ENCODE peak calls at places on chromosomes 16 and 17, in nine cellular contexts. One of them, this sample, is unnamed.

GRCh38 chr17:31391496-31391949 is at the start of gene RAB11FIP4:
- DNase-seq in hepatocyte: peak
- DNase-seq in mucosa of descending colon: no peak
- DNase-seq in thoracic aorta: no peak
- DNase-seq in omental fat pad: no peak
- DNase-seq in A549: no peak
- DNase-seq in heart right ventricle: no peak
- DNase-seq in cardiac muscle cell: peak
- DNase-seq in HFFc6: no peak
- DNase-seq in this sample: peak

GRCh38 chr16:77794586-77794985 is 6.2 kb downstream of the VAT1L start:
- DNase-seq in HFFc6: peak
- DNase-seq in hepatocyte: no peak
- DNase-seq in thoracic aorta: no peak
- DNase-seq in cardiac muscle cell: no peak
- DNase-seq in omental fat pad: no peak
- DNase-seq in heart right ventricle: no peak
- DNase-seq in mucosa of descending colon: no peak
- DNase-seq in A549: no peak
- DNase-seq in this sample: no peak

GRCh38 chr16:19860146-19861030 is 24.3 kb downstream of the GPRC5B start:
- DNase-seq in heart right ventricle: no peak
- DNase-seq in mucosa of descending colon: no peak
- DNase-seq in omental fat pad: no peak
- DNase-seq in A549: no peak
- DNase-seq in HFFc6: no peak
- DNase-seq in hepatocyte: peak
- DNase-seq in cardiac muscle cell: no peak
- DNase-seq in thoracic aorta: no peak
- DNase-seq in this sample: no peak

GRCh38 chr17:17510456-17511292 is 14.5 kb upstream of the RASD1 start:
- DNase-seq in hepatocyte: no peak
- DNase-seq in A549: no peak
- DNase-seq in heart right ventricle: no peak
- DNase-seq in thoracic aorta: no peak
- DNase-seq in HFFc6: no peak
- DNase-seq in mucosa of descending colon: peak
- DNase-seq in cardiac muscle cell: no peak
- DNase-seq in omental fat pad: no peak
- DNase-seq in this sample: no peak

GRCh38 chr16:10813123-10813455 is 5.5 kb downstream of the TVP23A start:
- DNase-seq in omental fat pad: no peak
- DNase-seq in heart right ventricle: no peak
- DNase-seq in cardiac muscle cell: no peak
- DNase-seq in hepatocyte: no peak
- DNase-seq in thoracic aorta: no peak
- DNase-seq in mucosa of descending colon: no peak
- DNase-seq in HFFc6: no peak
- DNase-seq in A549: no peak
- DNase-seq in this sample: no peak

GRCh38 chr17:27206447-27206846 is 87.5 kb upstream of the WSB1 start:
- DNase-seq in A549: peak
- DNase-seq in omental fat pad: no peak
- DNase-seq in hepatocyte: no peak
- DNase-seq in mucosa of descending colon: no peak
- DNase-seq in thoracic aorta: no peak
- DNase-seq in cardiac muscle cell: no peak
- DNase-seq in HFFc6: no peak
- DNase-seq in heart right ventricle: no peak
- DNase-seq in this sample: no peak

GRCh38 chr16:86061771-86062170 is 162.8 kb downstream of the IRF8 start:
- DNase-seq in heart right ventricle: no peak
- DNase-seq in A549: no peak
- DNase-seq in hepatocyte: no peak
- DNase-seq in mucosa of descending colon: no peak
- DNase-seq in cardiac muscle cell: no peak
- DNase-seq in omental fat pad: no peak
- DNase-seq in HFFc6: no peak
- DNase-seq in thoracic aorta: no peak
- DNase-seq in this sample: no peak

GRCh38 chr16:90057738-90058173 is 19.4 kb downstream of the PRDM7 start:
- DNase-seq in hepatocyte: peak
- DNase-seq in omental fat pad: no peak
- DNase-seq in A549: no peak
- DNase-seq in HFFc6: peak
- DNase-seq in mucosa of descending colon: no peak
- DNase-seq in heart right ventricle: no peak
- DNase-seq in cardiac muscle cell: no peak
- DNase-seq in thoracic aorta: no peak
- DNase-seq in this sample: no peak

GRCh38 chr16:89436362-89436761 is 54.0 kb downstream of the ANKRD11 start:
- DNase-seq in hepatocyte: no peak
- DNase-seq in heart right ventricle: no peak
- DNase-seq in HFFc6: no peak
- DNase-seq in cardiac muscle cell: no peak
- DNase-seq in omental fat pad: no peak
- DNase-seq in A549: no peak
- DNase-seq in thoracic aorta: no peak
- DNase-seq in mucosa of descending colon: peak
- DNase-seq in this sample: no peak

GRCh38 chr17:56833812-56834379 is at the start of the genes C17orf67 and DGKE:
- DNase-seq in cardiac muscle cell: peak
- DNase-seq in thoracic aorta: peak
- DNase-seq in A549: peak
- DNase-seq in omental fat pad: peak
- DNase-seq in hepatocyte: peak
- DNase-seq in HFFc6: peak
- DNase-seq in mucosa of descending colon: peak
- DNase-seq in heart right ventricle: peak
- DNase-seq in this sample: peak

GRCh38 chr16:46830417-46830901 is 521 bp downstream of the C16orf87 start:
- DNase-seq in HFFc6: no peak
- DNase-seq in mucosa of descending colon: peak
- DNase-seq in omental fat pad: no peak
- DNase-seq in A549: peak
- DNase-seq in cardiac muscle cell: peak
- DNase-seq in hepatocyte: peak
- DNase-seq in thoracic aorta: no peak
- DNase-seq in heart right ventricle: peak
- DNase-seq in this sample: peak

GRCh38 chr17:15171433-15172047 is 93.6 kb downstream of the PMP22 start:
- DNase-seq in mucosa of descending colon: no peak
- DNase-seq in cardiac muscle cell: peak
- DNase-seq in omental fat pad: peak
- DNase-seq in heart right ventricle: peak
- DNase-seq in A549: peak
- DNase-seq in hepatocyte: peak
- DNase-seq in HFFc6: peak
- DNase-seq in thoracic aorta: no peak
- DNase-seq in this sample: peak

GRCh38 chr16:84881702-84882521 is 62.1 kb downstream of the CRISPLD2 start:
- DNase-seq in thoracic aorta: peak
- DNase-seq in omental fat pad: peak
- DNase-seq in cardiac muscle cell: no peak
- DNase-seq in heart right ventricle: no peak
- DNase-seq in HFFc6: peak
- DNase-seq in mucosa of descending colon: no peak
- DNase-seq in A549: peak
- DNase-seq in hepatocyte: peak
- DNase-seq in this sample: no peak

GRCh38 chr16:70589998-70590471 is 56.3 kb upstream of the IL34 start:
- DNase-seq in A549: peak
- DNase-seq in heart right ventricle: peak
- DNase-seq in cardiac muscle cell: no peak
- DNase-seq in HFFc6: no peak
- DNase-seq in hepatocyte: peak
- DNase-seq in omental fat pad: peak
- DNase-seq in mucosa of descending colon: peak
- DNase-seq in thoracic aorta: no peak
- DNase-seq in this sample: no peak

GRCh38 chr16:68370221-68370920 is 59.6 kb downstream of the PRMT7 start:
- DNase-seq in A549: no peak
- DNase-seq in hepatocyte: no peak
- DNase-seq in thoracic aorta: no peak
- DNase-seq in HFFc6: no peak
- DNase-seq in cardiac muscle cell: no peak
- DNase-seq in omental fat pad: no peak
- DNase-seq in mucosa of descending colon: peak
- DNase-seq in heart right ventricle: no peak
- DNase-seq in this sample: no peak

GRCh38 chr16:67249178-67249759 is 490 bp downstream of the SLC9A5 start:
- DNase-seq in cardiac muscle cell: peak
- DNase-seq in A549: no peak
- DNase-seq in thoracic aorta: no peak
- DNase-seq in omental fat pad: no peak
- DNase-seq in heart right ventricle: no peak
- DNase-seq in mucosa of descending colon: peak
- DNase-seq in hepatocyte: no peak
- DNase-seq in HFFc6: no peak
- DNase-seq in this sample: no peak

GRCh38 chr16:67246945-67247697 is at the start of gene FHOD1:
- DNase-seq in omental fat pad: peak
- DNase-seq in HFFc6: peak
- DNase-seq in heart right ventricle: peak
- DNase-seq in A549: peak
- DNase-seq in mucosa of descending colon: peak
- DNase-seq in cardiac muscle cell: peak
- DNase-seq in thoracic aorta: peak
- DNase-seq in hepatocyte: peak
- DNase-seq in this sample: peak

GRCh38 chr16:67249762-67250327 is 1.1 kb downstream of the SLC9A5 start:
- DNase-seq in thoracic aorta: no peak
- DNase-seq in omental fat pad: no peak
- DNase-seq in cardiac muscle cell: no peak
- DNase-seq in hepatocyte: no peak
- DNase-seq in A549: no peak
- DNase-seq in HFFc6: no peak
- DNase-seq in mucosa of descending colon: no peak
- DNase-seq in heart right ventricle: no peak
- DNase-seq in this sample: no peak

GRCh38 chr16:67247698-67248400 is 568 bp upstream of the FHOD1 start:
- DNase-seq in cardiac muscle cell: no peak
- DNase-seq in heart right ventricle: no peak
- DNase-seq in thoracic aorta: no peak
- DNase-seq in A549: no peak
- DNase-seq in hepatocyte: no peak
- DNase-seq in omental fat pad: no peak
- DNase-seq in HFFc6: no peak
- DNase-seq in mucosa of descending colon: no peak
- DNase-seq in this sample: no peak

DNA sequence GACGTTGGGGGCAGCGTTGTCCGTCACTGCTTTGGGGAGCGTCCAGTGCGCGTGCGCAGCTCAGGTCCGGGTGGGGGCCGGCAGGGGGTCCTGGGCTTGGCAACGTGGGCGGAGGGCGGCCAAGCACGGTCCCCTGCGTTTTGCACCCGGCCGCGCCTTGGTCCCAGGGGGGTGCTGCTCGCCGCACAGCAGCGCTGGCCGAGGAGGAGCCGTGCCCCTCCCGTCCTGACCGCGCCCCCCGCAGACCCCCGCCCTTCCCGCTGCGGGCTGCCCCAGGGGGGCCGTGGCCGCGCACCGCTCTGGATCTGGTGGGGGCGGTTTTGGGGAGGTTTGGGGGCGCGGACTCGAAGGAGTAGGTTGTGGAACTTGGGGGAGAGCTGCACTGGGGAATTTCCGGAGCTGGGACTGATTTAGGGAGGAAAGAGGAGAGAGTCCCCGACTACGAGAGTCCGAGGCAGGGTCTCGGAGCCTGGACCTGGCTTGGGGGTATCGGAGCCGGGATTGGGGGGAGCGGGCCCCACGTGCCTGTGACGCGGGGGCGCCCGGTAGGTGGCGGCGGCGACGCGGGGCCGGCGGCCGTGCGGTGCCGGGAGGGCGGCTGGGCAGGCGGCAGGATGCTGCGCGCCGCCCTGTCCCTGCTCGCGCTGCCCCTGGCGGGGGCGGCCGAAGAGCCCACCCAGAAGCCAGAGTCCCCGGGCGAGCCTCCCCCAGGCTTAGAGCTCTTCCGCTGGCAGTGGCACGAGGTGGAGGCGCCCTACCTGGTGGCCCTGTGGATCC is at the start of gene SLC9A5:
- DNase-seq in HFFc6: no peak
- DNase-seq in omental fat pad: no peak
- DNase-seq in mucosa of descending colon: peak
- DNase-seq in cardiac muscle cell: peak
- DNase-seq in heart right ventricle: peak
- DNase-seq in hepatocyte: peak
- DNase-seq in thoracic aorta: no peak
- DNase-seq in A549: no peak
- DNase-seq in this sample: no peak
- TF ChIP-seq CTCF in HFFc6: peak
- TF ChIP-seq CTCF in omental fat pad: no peak
- TF ChIP-seq CTCF in mucosa of descending colon: no peak
- TF ChIP-seq CTCF in cardiac muscle cell: no peak
- TF ChIP-seq CTCF in heart right ventricle: no peak
- TF ChIP-seq CTCF in hepatocyte: peak
- TF ChIP-seq CTCF in thoracic aorta: no peak
- TF ChIP-seq CTCF in A549: no peak
- TF ChIP-seq CTCF in this sample: peak

GRCh38 chr17:42025191-42025579 is 5.3 kb downstream of the NKIRAS2 start:
- DNase-seq in cardiac muscle cell: no peak
- DNase-seq in heart right ventricle: no peak
- DNase-seq in mucosa of descending colon: peak
- DNase-seq in HFFc6: no peak
- DNase-seq in thoracic aorta: no peak
- DNase-seq in omental fat pad: no peak
- DNase-seq in hepatocyte: no peak
- DNase-seq in A549: no peak
- DNase-seq in this sample: no peak
- TF ChIP-seq CTCF in cardiac muscle cell: no peak
- TF ChIP-seq CTCF in heart right ventricle: no peak
- TF ChIP-seq CTCF in mucosa of descending colon: no peak
- TF ChIP-seq CTCF in HFFc6: peak
- TF ChIP-seq CTCF in thoracic aorta: peak
- TF ChIP-seq CTCF in omental fat pad: no peak
- TF ChIP-seq CTCF in hepatocyte: no peak
- TF ChIP-seq CTCF in A549: peak
- TF ChIP-seq CTCF in this sample: no peak

GRCh38 chr16:17831330-17831729 is 360.6 kb upstream of the XYLT1 start:
- DNase-seq in thoracic aorta: no peak
- DNase-seq in A549: peak
- DNase-seq in mucosa of descending colon: no peak
- DNase-seq in HFFc6: no peak
- DNase-seq in omental fat pad: no peak
- DNase-seq in heart right ventricle: no peak
- DNase-seq in hepatocyte: peak
- DNase-seq in cardiac muscle cell: no peak
- DNase-seq in this sample: no peak
- TF ChIP-seq CTCF in thoracic aorta: no peak
- TF ChIP-seq CTCF in A549: no peak
- TF ChIP-seq CTCF in mucosa of descending colon: no peak
- TF ChIP-seq CTCF in HFFc6: peak
- TF ChIP-seq CTCF in omental fat pad: no peak
- TF ChIP-seq CTCF in heart right ventricle: no peak
- TF ChIP-seq CTCF in hepatocyte: peak
- TF ChIP-seq CTCF in cardiac muscle cell: no peak
- TF ChIP-seq CTCF in this sample: peak

DNA sequence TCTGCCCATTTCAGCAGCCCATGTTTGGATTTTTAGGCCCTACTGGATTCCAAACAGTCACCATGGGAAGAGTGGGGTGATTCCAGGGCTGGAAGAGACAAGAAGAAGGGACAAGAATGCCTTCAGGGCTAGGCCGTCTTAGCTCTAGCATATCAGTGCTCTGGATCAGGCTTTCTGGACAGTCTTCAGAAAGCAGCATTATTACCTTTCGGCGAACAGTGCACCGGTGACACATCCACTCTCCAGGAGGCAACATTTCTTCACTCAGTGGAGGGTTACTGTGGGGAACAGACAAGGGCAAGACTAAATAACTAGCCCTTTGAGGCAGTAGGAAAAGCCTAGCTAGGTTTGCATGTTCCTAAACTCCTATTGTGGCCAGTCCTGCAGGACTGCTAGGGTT is 23.9 kb upstream of the DHRS13 start:
- DNase-seq in heart right ventricle: no peak
- DNase-seq in thoracic aorta: no peak
- DNase-seq in cardiac muscle cell: no peak
- DNase-seq in omental fat pad: no peak
- DNase-seq in HFFc6: no peak
- DNase-seq in mucosa of descending colon: no peak
- DNase-seq in A549: no peak
- DNase-seq in hepatocyte: no peak
- DNase-seq in this sample: no peak
- TF ChIP-seq CTCF in heart right ventricle: no peak
- TF ChIP-seq CTCF in thoracic aorta: no peak
- TF ChIP-seq CTCF in cardiac muscle cell: no peak
- TF ChIP-seq CTCF in omental fat pad: no peak
- TF ChIP-seq CTCF in HFFc6: no peak
- TF ChIP-seq CTCF in mucosa of descending colon: no peak
- TF ChIP-seq CTCF in A549: no peak
- TF ChIP-seq CTCF in hepatocyte: no peak
- TF ChIP-seq CTCF in this sample: no peak

This sample was measured in type B pancreatic cell.